ENCODE peak calls at places on chromosome 17, in seven cellular contexts. One of them, this sample, is unnamed.

GRCh38 chr17:80213651-80213975 is 6.5 kb downstream of the SGSH start:
- DNase-seq in bronchial epithelial cell: no peak
- DNase-seq in activated CD8-positive, alpha-beta memory T cell treated with anti-CD3 and anti-CD28 coated beads, Interleukin-2, amount 50 U/mL, for 48 hours: no peak
- DNase-seq in T-cell: no peak
- DNase-seq in CD8-positive, alpha-beta T cell: no peak
- DNase-seq in naive thymus-derived CD4-positive, alpha-beta T cell: no peak
- DNase-seq in neuronal stem cell: no peak
- DNase-seq in this sample: no peak

GRCh38 chr17:83143817-83144231 is 64.4 kb downstream of the METRNL start:
- DNase-seq in bronchial epithelial cell: no peak
- DNase-seq in naive thymus-derived CD4-positive, alpha-beta T cell: no peak
- DNase-seq in neuronal stem cell: no peak
- DNase-seq in T-cell: no peak
- DNase-seq in activated CD8-positive, alpha-beta memory T cell treated with anti-CD3 and anti-CD28 coated beads, Interleukin-2, amount 50 U/mL, for 48 hours: peak
- DNase-seq in CD8-positive, alpha-beta T cell: no peak
- DNase-seq in this sample: no peak

GRCh38 chr17:55172612-55173011 is 92.1 kb upstream of the HLF start:
- DNase-seq in T-cell: no peak
- DNase-seq in CD8-positive, alpha-beta T cell: no peak
- DNase-seq in activated CD8-positive, alpha-beta memory T cell treated with anti-CD3 and anti-CD28 coated beads, Interleukin-2, amount 50 U/mL, for 48 hours: no peak
- DNase-seq in neuronal stem cell: no peak
- DNase-seq in bronchial epithelial cell: peak
- DNase-seq in naive thymus-derived CD4-positive, alpha-beta T cell: no peak
- DNase-seq in this sample: peak

GRCh38 chr17:17515921-17516295 is 19.7 kb upstream of the RASD1 start:
- DNase-seq in bronchial epithelial cell: peak
- DNase-seq in neuronal stem cell: no peak
- DNase-seq in naive thymus-derived CD4-positive, alpha-beta T cell: no peak
- DNase-seq in T-cell: no peak
- DNase-seq in CD8-positive, alpha-beta T cell: no peak
- DNase-seq in activated CD8-positive, alpha-beta memory T cell treated with anti-CD3 and anti-CD28 coated beads, Interleukin-2, amount 50 U/mL, for 48 hours: no peak
- DNase-seq in this sample: no peak

GRCh38 chr17:75824591-75825518 is 19.3 kb downstream of the UNC13D start:
- DNase-seq in T-cell: no peak
- DNase-seq in naive thymus-derived CD4-positive, alpha-beta T cell: no peak
- DNase-seq in bronchial epithelial cell: no peak
- DNase-seq in CD8-positive, alpha-beta T cell: no peak
- DNase-seq in activated CD8-positive, alpha-beta memory T cell treated with anti-CD3 and anti-CD28 coated beads, Interleukin-2, amount 50 U/mL, for 48 hours: no peak
- DNase-seq in neuronal stem cell: no peak
- DNase-seq in this sample: no peak

GRCh38 chr17:6573982-6574688 is 17.8 kb upstream of the PITPNM3 start:
- DNase-seq in CD8-positive, alpha-beta T cell: no peak
- DNase-seq in naive thymus-derived CD4-positive, alpha-beta T cell: no peak
- DNase-seq in neuronal stem cell: no peak
- DNase-seq in bronchial epithelial cell: no peak
- DNase-seq in activated CD8-positive, alpha-beta memory T cell treated with anti-CD3 and anti-CD28 coated beads, Interleukin-2, amount 50 U/mL, for 48 hours: no peak
- DNase-seq in T-cell: no peak
- DNase-seq in this sample: no peak

GRCh38 chr17:15998031-15998574 is 1.4 kb downstream of the ZSWIM7 start:
- DNase-seq in CD8-positive, alpha-beta T cell: no peak
- DNase-seq in T-cell: no peak
- DNase-seq in bronchial epithelial cell: no peak
- DNase-seq in neuronal stem cell: no peak
- DNase-seq in activated CD8-positive, alpha-beta memory T cell treated with anti-CD3 and anti-CD28 coated beads, Interleukin-2, amount 50 U/mL, for 48 hours: no peak
- DNase-seq in naive thymus-derived CD4-positive, alpha-beta T cell: no peak
- DNase-seq in this sample: no peak

GRCh38 chr17:13420294-13421277 is 181.1 kb downstream of the HS3ST3A1 start:
- DNase-seq in activated CD8-positive, alpha-beta memory T cell treated with anti-CD3 and anti-CD28 coated beads, Interleukin-2, amount 50 U/mL, for 48 hours: no peak
- DNase-seq in CD8-positive, alpha-beta T cell: no peak
- DNase-seq in neuronal stem cell: no peak
- DNase-seq in T-cell: no peak
- DNase-seq in naive thymus-derived CD4-positive, alpha-beta T cell: no peak
- DNase-seq in bronchial epithelial cell: peak
- DNase-seq in this sample: no peak

GRCh38 chr17:34609210-34609609 is 29.8 kb downstream of the TMEM132E start:
- DNase-seq in CD8-positive, alpha-beta T cell: no peak
- DNase-seq in activated CD8-positive, alpha-beta memory T cell treated with anti-CD3 and anti-CD28 coated beads, Interleukin-2, amount 50 U/mL, for 48 hours: no peak
- DNase-seq in naive thymus-derived CD4-positive, alpha-beta T cell: no peak
- DNase-seq in neuronal stem cell: no peak
- DNase-seq in bronchial epithelial cell: no peak
- DNase-seq in T-cell: no peak
- DNase-seq in this sample: no peak

GRCh38 chr17:36152639-36153120 is 23.8 kb downstream of the TBC1D3B start:
- DNase-seq in CD8-positive, alpha-beta T cell: no peak
- DNase-seq in T-cell: no peak
- DNase-seq in bronchial epithelial cell: no peak
- DNase-seq in neuronal stem cell: no peak
- DNase-seq in naive thymus-derived CD4-positive, alpha-beta T cell: no peak
- DNase-seq in activated CD8-positive, alpha-beta memory T cell treated with anti-CD3 and anti-CD28 coated beads, Interleukin-2, amount 50 U/mL, for 48 hours: no peak
- DNase-seq in this sample: no peak

GRCh38 chr17:46958192-46958591 is 20.9 kb downstream of the RPRML start:
- DNase-seq in activated CD8-positive, alpha-beta memory T cell treated with anti-CD3 and anti-CD28 coated beads, Interleukin-2, amount 50 U/mL, for 48 hours: no peak
- DNase-seq in neuronal stem cell: no peak
- DNase-seq in naive thymus-derived CD4-positive, alpha-beta T cell: no peak
- DNase-seq in bronchial epithelial cell: no peak
- DNase-seq in CD8-positive, alpha-beta T cell: no peak
- DNase-seq in T-cell: no peak
- DNase-seq in this sample: no peak

GRCh38 chr17:7019839-7020519 is 2.9 kb upstream of the BCL6B start:
- DNase-seq in CD8-positive, alpha-beta T cell: no peak
- DNase-seq in activated CD8-positive, alpha-beta memory T cell treated with anti-CD3 and anti-CD28 coated beads, Interleukin-2, amount 50 U/mL, for 48 hours: no peak
- DNase-seq in T-cell: no peak
- DNase-seq in neuronal stem cell: no peak
- DNase-seq in naive thymus-derived CD4-positive, alpha-beta T cell: no peak
- DNase-seq in bronchial epithelial cell: no peak
- DNase-seq in this sample: no peak

GRCh38 chr17:69535022-69535570 is 120.6 kb downstream of the MAP2K6 start:
- DNase-seq in bronchial epithelial cell: no peak
- DNase-seq in CD8-positive, alpha-beta T cell: no peak
- DNase-seq in naive thymus-derived CD4-positive, alpha-beta T cell: no peak
- DNase-seq in T-cell: no peak
- DNase-seq in neuronal stem cell: no peak
- DNase-seq in activated CD8-positive, alpha-beta memory T cell treated with anti-CD3 and anti-CD28 coated beads, Interleukin-2, amount 50 U/mL, for 48 hours: no peak
- DNase-seq in this sample: no peak

This sample was measured in keratinocyte.